ENCODE peak calls at places on chromosomes 7 and 10, in eight cellular contexts. M is HAP-1, Z is gastrocnemius medialis, P is MM.1S, R is GM23248, T is psoas muscle, W is thoracic aorta, C is neuronal stem cell. Y is an unnamed sample. For H3K4me1 and H3K27me3, the result is how much of the 10 kb centered on the place peaks cover.

GRCh38 chr10:124648738-124649137 is 95.4 kb downstream of the FAM53B start:
- DNase-seq in M (no peak), Z (peak), P (peak), R (peak), T (peak), W (no peak), C (no peak), Y (peak)

GRCh38 chr7:116455009-116455408 is 44.5 kb upstream of the CAV2 start:
- DNase-seq in M (no peak), Z (no peak), P (no peak), R (peak), T (no peak), W (no peak), C (no peak), Y (no peak)

GRCh38 chr7:28091190-28091589 is 89.4 kb downstream of the JAZF1 start:
- DNase-seq in M (no peak), Z (no peak), P (no peak), R (no peak), T (no peak), W (no peak), C (no peak), Y (no peak)

GRCh38 chr10:30488319-30488718 is 54.3 kb downstream of the MAP3K8 start:
- DNase-seq in M (no peak), Z (no peak), P (no peak), R (no peak), T (no peak), W (no peak), C (no peak), Y (no peak)

GRCh38 chr7:90155206-90155605 is 937 bp downstream of the STEAP1 start:
- DNase-seq in M (no peak), Z (no peak), P (no peak), R (peak), T (no peak), W (no peak), C (no peak), Y (no peak)

GRCh38 chr10:29895436-29895835 is 163.9 kb downstream of the JCAD start:
- DNase-seq in M (no peak), Z (peak), P (no peak), R (peak), T (peak), W (peak), C (peak), Y (no peak)

GRCh38 chr10:114829160-114829909 is 7.8 kb downstream of the FHIP2A start:
- DNase-seq in M (no peak), Z (no peak), P (no peak), R (no peak), T (no peak), W (no peak), C (no peak), Y (no peak)

GRCh38 chr10:96618648-96619047 is 31.8 kb upstream of the TM9SF3 start:
- DNase-seq in M (no peak), Z (peak), P (no peak), R (peak), T (no peak), W (no peak), C (no peak), Y (no peak)

GRCh38 chr10:116879817-116880216 is 30.5 kb downstream of the ENO4 start:
- DNase-seq in M (no peak), Z (no peak), P (no peak), R (no peak), T (no peak), W (no peak), C (peak), Y (no peak)

GRCh38 chr7:127566242-127566641 is 19.2 kb downstream of the GCC1 start:
- DNase-seq in M (no peak), Z (no peak), P (no peak), R (no peak), T (no peak), W (no peak), C (no peak), Y (no peak)

DNA sequence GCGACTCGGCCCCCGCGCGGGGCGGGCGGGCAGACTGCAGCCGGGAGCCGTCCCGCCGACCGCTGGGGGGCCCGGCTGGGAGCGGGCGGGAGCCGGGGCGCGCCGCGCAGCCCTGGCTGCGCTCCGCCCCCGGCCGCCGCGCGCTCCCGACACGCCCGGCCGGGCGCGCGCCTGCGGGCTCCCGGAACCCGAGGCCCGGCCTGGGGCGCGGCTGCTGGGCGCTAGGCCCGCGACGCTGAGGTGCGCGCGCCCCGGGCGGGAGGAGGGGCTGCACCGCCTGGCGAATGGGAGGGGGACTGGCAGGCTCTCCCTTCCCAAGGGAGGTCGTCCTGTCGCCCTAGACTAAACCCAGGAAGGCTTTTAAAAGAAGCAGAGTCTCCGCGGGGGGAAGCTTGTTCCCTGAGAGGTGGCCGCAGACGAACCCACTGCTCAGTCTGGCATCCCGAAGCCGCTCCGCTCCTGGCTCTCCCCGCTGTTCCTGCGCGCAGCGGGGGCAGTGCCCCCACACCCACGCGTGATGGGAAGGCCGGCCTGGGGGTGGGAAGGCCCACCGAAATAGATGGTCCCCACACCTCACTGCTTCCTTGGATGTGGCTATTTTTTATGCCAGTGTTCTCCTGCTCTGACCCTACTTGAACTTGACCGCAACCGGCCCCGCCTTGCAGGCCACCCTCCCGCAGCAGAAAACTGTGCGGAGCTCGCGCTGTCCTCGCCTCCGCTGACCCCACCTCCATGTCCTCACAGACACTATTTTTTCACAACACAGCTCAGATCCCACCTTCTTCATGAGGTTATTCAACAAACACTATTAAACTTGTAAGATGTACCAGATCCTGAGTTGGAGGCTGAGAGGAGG is at the start of gene VOPP1:
- DNase-seq in M (peak), Z (peak), P (peak), R (peak), T (peak), W (peak), C (peak), Y (peak)
- H3K4me1 ChIP-seq in M (under half), Z (under half), P (under half), R (under half), T (half or more), W (half or more), C (under half), Y (under half)

DNA sequence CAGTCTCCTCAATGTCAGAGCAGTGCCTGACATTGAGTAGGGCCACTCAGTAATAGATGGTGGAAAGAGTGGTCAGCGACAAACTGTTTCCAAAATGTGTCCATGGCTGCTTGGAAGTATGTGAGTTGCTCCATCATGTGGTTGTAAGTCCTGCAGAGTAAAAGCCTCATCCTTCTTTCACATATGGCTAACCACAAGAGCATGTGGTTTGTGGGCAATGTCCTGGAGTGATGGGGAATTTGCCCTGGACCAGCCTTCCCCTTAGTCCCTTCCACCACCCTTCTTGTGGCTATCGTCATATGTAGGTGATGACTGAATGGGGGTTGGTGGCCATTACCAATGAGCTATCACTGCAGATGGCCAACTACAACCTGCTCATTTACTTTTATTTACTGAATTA is 33.0 kb upstream of the PLXNA4 start:
- DNase-seq in M (no peak), Z (no peak), P (no peak), R (no peak), T (no peak), W (no peak), C (no peak), Y (no peak)
- H3K27me3 ChIP-seq in M (under half), Z (under half), P (under half), R (under half), T (under half), W (under half), C (under half), Y (under half)

DNA sequence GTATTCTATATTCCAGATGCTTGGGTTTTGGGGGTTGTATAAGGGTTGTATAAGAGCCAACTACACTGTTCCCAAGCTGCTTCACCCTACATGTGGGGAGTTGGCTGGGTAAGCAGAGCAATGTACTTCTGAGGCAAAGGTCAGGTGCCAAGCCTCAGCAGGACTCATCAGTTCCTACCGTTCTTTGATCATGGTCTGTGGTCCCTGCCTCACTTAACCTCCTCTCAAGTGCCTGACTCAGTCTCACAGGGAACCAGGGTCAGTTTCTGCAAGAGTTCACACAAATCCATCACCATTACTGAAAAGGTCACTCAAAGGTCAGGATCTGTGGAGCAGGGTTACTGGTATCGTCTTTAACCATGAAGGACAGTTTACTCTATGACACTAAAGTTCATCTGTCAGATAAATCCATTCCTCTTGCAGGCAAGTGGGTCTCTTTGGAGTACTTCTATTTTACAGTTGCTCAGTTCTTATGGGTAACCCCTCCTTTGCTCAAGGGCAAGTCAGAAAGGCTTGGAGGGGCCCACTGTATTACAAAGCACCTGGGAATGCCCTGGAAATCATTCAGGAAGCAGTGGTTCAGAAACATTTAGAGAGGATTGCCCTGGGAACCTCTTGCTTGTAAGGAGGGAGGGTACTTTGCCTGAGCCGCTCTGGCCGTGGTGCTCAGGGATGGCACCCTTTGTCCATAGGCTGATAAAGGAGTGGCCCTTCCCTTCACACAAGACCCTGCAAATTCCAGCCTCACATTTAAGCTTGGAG is 184.3 kb upstream of the CDCA7L start:
- DNase-seq in M (no peak), Z (no peak), P (no peak), R (no peak), T (no peak), W (no peak), C (no peak), Y (no peak)
- H3K4me1 ChIP-seq in M (under half), Z (under half), P (under half), R (under half), T (under half), W (under half), C (under half), Y (under half)

GRCh38 chr7:107185716-107186115 is 16.9 kb downstream of the HBP1 start:
- DNase-seq in M (no peak), Z (no peak), P (no peak), R (no peak), T (no peak), W (no peak), C (no peak), Y (no peak)

GRCh38 chr7:107179326-107180163 is 10.7 kb downstream of the HBP1 start:
- DNase-seq in M (no peak), Z (no peak), P (no peak), R (peak), T (no peak), W (no peak), C (no peak), Y (no peak)

GRCh38 chr7:107181172-107181571 is 12.4 kb downstream of the HBP1 start:
- DNase-seq in M (no peak), Z (no peak), P (no peak), R (no peak), T (no peak), W (no peak), C (no peak), Y (no peak)

GRCh38 chr7:107186242-107186641 is 17.4 kb downstream of the HBP1 start:
- DNase-seq in M (no peak), Z (no peak), P (no peak), R (peak), T (no peak), W (no peak), C (no peak), Y (no peak)

DNA sequence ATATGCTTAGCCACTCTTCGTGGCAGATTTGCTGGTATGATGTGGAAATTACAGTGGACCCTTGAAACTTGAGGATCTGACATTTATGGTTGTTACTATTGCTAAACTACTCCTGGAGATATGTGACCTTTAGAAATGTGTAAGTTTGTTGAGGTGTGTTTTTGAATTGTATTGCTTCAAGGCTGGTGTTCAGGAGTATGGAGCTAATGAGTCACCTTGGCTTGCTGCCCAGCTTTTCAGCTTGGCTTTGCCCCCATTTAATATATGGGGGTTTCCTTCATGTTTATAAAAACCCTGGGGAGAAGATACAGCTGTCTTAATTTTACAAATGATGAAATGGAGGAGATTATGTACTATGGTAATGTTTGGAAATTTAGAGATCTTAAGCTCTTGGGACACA is 11.6 kb downstream of the HBP1 start:
- DNase-seq in M (no peak), Z (no peak), P (no peak), R (peak), T (no peak), W (no peak), C (no peak), Y (no peak)
- H3K27me3 ChIP-seq in M (under half), Z (under half), P (under half), R (under half), T (under half), W (under half), C (under half), Y (under half)

GRCh38 chr10:102119417-102120141 is 589 bp downstream of the LDB1 start:
- DNase-seq in M (peak), Z (peak), P (peak), R (peak), T (peak), W (no peak), C (peak), Y (peak)
- H3K4me1 ChIP-seq in M (under half), Z (half or more), P (under half), R (half or more), T (under half), W (half or more), C (half or more), Y (under half)

Y was measured in naive thymus-derived CD4-positive, alpha-beta T cell.